ENCODE peak calls at places on chromosomes 7 and 10, in five cellular contexts. One of them, this sample, is unnamed.

GRCh38 chr10:24261627-24262026 is 52.7 kb downstream of the KIAA1217 start:
- DNase-seq in fibroblast of lung: no peak
- DNase-seq in endodermal cell: no peak
- DNase-seq in GM10248: no peak
- DNase-seq in left ventricle myocardium inferior: no peak
- DNase-seq in this sample: no peak

GRCh38 chr7:102258749-102259107 is 27.9 kb upstream of the SH2B2 start:
- DNase-seq in fibroblast of lung: peak
- DNase-seq in GM10248: no peak
- DNase-seq in left ventricle myocardium inferior: no peak
- DNase-seq in endodermal cell: no peak
- DNase-seq in this sample: no peak

GRCh38 chr7:4973728-4974198 is 14.8 kb upstream of the MMD2 start:
- DNase-seq in left ventricle myocardium inferior: peak
- DNase-seq in fibroblast of lung: peak
- DNase-seq in GM10248: peak
- DNase-seq in endodermal cell: peak
- DNase-seq in this sample: peak

GRCh38 chr7:24304494-24305095 is 20.6 kb downstream of the NPY start:
- DNase-seq in left ventricle myocardium inferior: no peak
- DNase-seq in GM10248: no peak
- DNase-seq in endodermal cell: no peak
- DNase-seq in fibroblast of lung: no peak
- DNase-seq in this sample: no peak

GRCh38 chr7:116571037-116571436 is 46.2 kb downstream of the CAV1 start:
- DNase-seq in fibroblast of lung: peak
- DNase-seq in GM10248: no peak
- DNase-seq in endodermal cell: no peak
- DNase-seq in left ventricle myocardium inferior: no peak
- DNase-seq in this sample: peak

GRCh38 chr10:118856106-118856505 is 101.3 kb upstream of the CACUL1 start:
- DNase-seq in fibroblast of lung: no peak
- DNase-seq in endodermal cell: no peak
- DNase-seq in GM10248: no peak
- DNase-seq in left ventricle myocardium inferior: no peak
- DNase-seq in this sample: no peak

GRCh38 chr10:93435621-93436385 is 46.3 kb downstream of the MYOF start:
- DNase-seq in left ventricle myocardium inferior: no peak
- DNase-seq in GM10248: no peak
- DNase-seq in fibroblast of lung: peak
- DNase-seq in endodermal cell: peak
- DNase-seq in this sample: peak

GRCh38 chr10:79243211-79244067 is 103.8 kb upstream of the PPIF start:
- DNase-seq in left ventricle myocardium inferior: no peak
- DNase-seq in endodermal cell: peak
- DNase-seq in GM10248: peak
- DNase-seq in fibroblast of lung: peak
- DNase-seq in this sample: peak

GRCh38 chr10:98138031-98138430 is 3.6 kb downstream of the R3HCC1L start:
- DNase-seq in GM10248: no peak
- DNase-seq in fibroblast of lung: no peak
- DNase-seq in endodermal cell: no peak
- DNase-seq in left ventricle myocardium inferior: no peak
- DNase-seq in this sample: no peak

DNA sequence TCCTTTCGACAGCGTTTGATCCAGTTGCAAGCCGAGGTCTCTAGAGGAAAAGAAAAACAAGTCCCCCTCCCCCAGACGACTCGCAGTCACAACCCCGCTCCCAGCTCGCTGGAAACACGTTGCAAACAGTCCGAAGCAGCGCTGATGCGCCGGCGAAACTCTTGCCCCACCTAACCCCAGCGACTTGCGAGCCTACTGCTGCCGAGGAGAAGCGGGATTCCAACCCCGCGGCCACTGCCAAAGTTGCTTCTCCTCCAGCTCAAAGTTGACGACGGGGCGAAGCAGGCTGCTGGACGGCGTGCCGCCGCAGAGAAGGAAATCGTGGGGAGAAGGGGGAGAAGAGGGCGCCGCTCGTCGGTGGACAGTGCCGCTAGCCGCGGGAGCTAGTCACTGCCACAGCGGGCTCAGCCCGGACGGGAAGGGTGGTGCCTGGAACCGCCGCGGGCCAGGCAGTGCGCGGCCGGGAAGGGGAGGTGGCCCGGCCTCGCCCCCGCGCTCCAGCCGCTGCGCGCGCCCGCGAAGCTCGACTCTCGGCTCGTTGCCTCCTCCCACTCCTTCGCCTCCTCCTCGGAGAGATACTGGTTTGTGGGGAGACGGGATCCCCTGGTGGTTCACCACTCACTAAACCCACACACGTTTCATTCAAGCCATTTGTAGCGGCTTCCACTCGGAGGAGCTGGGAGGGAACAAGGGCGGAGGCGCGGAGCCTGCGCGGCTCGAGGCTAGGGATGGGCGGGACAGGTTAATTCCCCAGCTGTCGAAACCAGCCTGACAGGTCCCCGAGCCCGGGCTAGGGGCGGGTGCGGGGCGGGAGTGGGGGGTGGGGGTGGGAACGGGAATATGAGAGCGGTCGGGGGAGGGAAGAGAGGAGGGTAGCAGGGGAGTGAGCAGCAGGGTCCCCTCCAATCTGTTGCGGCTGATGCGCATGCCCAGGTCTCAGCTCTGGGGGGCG is at the start of gene GPR37:
- DNase-seq in fibroblast of lung: peak
- DNase-seq in endodermal cell: peak
- DNase-seq in left ventricle myocardium inferior: no peak
- DNase-seq in GM10248: peak
- DNase-seq in this sample: peak
- TF ChIP-seq CTCF in fibroblast of lung: peak
- TF ChIP-seq CTCF in endodermal cell: peak
- TF ChIP-seq CTCF in left ventricle myocardium inferior: no peak
- TF ChIP-seq CTCF in GM10248: no peak
- TF ChIP-seq CTCF in this sample: peak

GRCh38 chr7:137904826-137905225 is 58.1 kb upstream of the DGKI start:
- DNase-seq in fibroblast of lung: peak
- DNase-seq in endodermal cell: no peak
- DNase-seq in GM10248: no peak
- DNase-seq in left ventricle myocardium inferior: no peak
- DNase-seq in this sample: no peak
- TF ChIP-seq CTCF in fibroblast of lung: no peak
- TF ChIP-seq CTCF in endodermal cell: no peak
- TF ChIP-seq CTCF in GM10248: no peak
- TF ChIP-seq CTCF in left ventricle myocardium inferior: no peak
- TF ChIP-seq CTCF in this sample: no peak

DNA sequence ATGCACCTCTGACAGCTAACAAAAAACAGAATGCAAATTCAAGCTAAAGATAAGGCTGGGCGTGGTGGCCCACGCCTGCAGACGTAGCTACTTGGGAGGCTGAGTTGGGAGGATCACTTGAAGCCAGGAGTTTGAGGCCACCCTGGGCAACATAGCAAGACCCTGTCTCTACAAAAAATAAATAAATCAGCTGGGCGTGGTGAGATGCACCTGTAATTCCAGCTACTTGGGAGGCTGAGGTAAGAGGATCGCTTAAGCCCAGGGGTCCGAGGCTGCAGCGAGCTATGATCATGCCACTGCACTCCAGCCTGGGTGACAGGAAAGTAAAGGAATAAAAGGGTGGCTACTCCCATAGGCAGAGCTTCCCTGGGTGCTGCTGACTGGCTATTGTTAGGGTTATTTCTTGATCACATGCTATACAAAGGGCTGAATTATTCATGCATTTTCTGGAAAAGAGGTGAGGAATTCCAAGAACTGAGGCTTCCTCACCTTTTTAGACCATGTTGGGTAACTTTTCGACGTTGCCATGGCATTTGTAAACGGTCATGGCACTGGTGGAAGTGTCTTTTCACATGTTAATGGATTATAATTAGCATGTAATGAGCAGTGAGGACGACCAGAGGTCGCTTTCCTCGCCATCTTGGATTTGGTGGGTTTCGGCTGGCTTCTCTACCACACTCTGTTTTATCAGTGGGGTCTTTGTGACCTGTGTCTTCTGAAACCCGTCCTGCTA is 6.9 kb upstream of the PSMG3 start:
- DNase-seq in GM10248: no peak
- DNase-seq in endodermal cell: peak
- DNase-seq in fibroblast of lung: no peak
- DNase-seq in left ventricle myocardium inferior: no peak
- DNase-seq in this sample: no peak
- TF ChIP-seq CTCF in GM10248: no peak
- TF ChIP-seq CTCF in endodermal cell: no peak
- TF ChIP-seq CTCF in fibroblast of lung: no peak
- TF ChIP-seq CTCF in left ventricle myocardium inferior: no peak
- TF ChIP-seq CTCF in this sample: no peak

GRCh38 chr7:48101880-48102448 is 12.9 kb downstream of the UPP1 start:
- DNase-seq in fibroblast of lung: no peak
- DNase-seq in GM10248: no peak
- DNase-seq in left ventricle myocardium inferior: no peak
- DNase-seq in endodermal cell: peak
- DNase-seq in this sample: no peak
- TF ChIP-seq CTCF in fibroblast of lung: peak
- TF ChIP-seq CTCF in GM10248: no peak
- TF ChIP-seq CTCF in left ventricle myocardium inferior: no peak
- TF ChIP-seq CTCF in endodermal cell: peak
- TF ChIP-seq CTCF in this sample: no peak

This sample was measured in foreskin fibroblast.